ENCODE peak calls at places on chromosomes 4 and X, in ten cellular contexts. V, R, O, J, P, D, T, Y, Q and S are unnamed samples.

GRCh38 chrX:149993989-149994388 is 55.7 kb upstream of the EOLA2 start:
- DNase-seq in Q (no peak), V (no peak), D (no peak), R (no peak), T (no peak), J (no peak), P (no peak), Y (no peak), O (no peak), S (no peak)

GRCh38 chrX:109350051-109350450 is 131.8 kb downstream of the GUCY2F start:
- DNase-seq in O (no peak), D (no peak), J (no peak), P (no peak), V (no peak), T (no peak), R (no peak), Q (no peak), Y (no peak), S (no peak)

GRCh38 chr4:40255722-40256281 is 59.0 kb downstream of the RHOH start:
- DNase-seq in V (no peak), Q (no peak), J (peak; percentile 96), R (no peak), D (no peak), Y (no peak), P (no peak), T (no peak), O (no peak), S (no peak)

GRCh38 chr4:23717528-23718248 is 172.2 kb downstream of the PPARGC1A start:
- DNase-seq in J (peak; percentile 25), O (no peak), R (no peak), P (no peak), V (no peak), T (no peak), Q (peak; percentile 71), D (peak; percentile 10), Y (no peak), S (no peak)

GRCh38 chr4:5118091-5118786 is 67.0 kb downstream of the STK32B start:
- DNase-seq in J (no peak), O (no peak), P (no peak), V (no peak), T (no peak), Y (no peak), R (no peak), Q (no peak), D (no peak), S (no peak)

GRCh38 chrX:130197464-130197863 is 25.7 kb downstream of the RAB33A start:
- DNase-seq in Y (no peak), J (no peak), P (no peak), R (no peak), Q (no peak), V (no peak), D (no peak), T (no peak), O (no peak), S (no peak)

GRCh38 chrX:150074175-150074574 is 135.9 kb upstream of the EOLA2 start:
- DNase-seq in O (no peak), Q (no peak), D (no peak), Y (no peak), R (no peak), V (no peak), T (no peak), J (no peak), P (no peak), S (no peak)

GRCh38 chr4:158129649-158130048 is 43.2 kb downstream of the GASK1B start:
- DNase-seq in P (no peak), R (no peak), Q (no peak), O (no peak), V (no peak), J (no peak), Y (no peak), T (no peak), D (no peak), S (no peak)

GRCh38 chrX:66815227-66815626 is 176.3 kb upstream of the EDA2R start:
- DNase-seq in T (no peak), P (no peak), Y (no peak), V (no peak), D (no peak), J (no peak), Q (no peak), R (no peak), O (no peak), S (no peak)

GRCh38 chr4:186807809-186808634 is 84.4 kb upstream of the FAT1 start:
- DNase-seq in T (no peak), V (no peak), Y (no peak), P (no peak), R (no peak), Q (no peak), O (no peak), D (no peak), J (no peak), S (no peak)

GRCh38 chr4:114326358-114326757 is 272.2 kb upstream of the UGT8 start:
- DNase-seq in R (no peak), D (no peak), V (no peak), Y (no peak), T (no peak), J (no peak), Q (no peak), O (no peak), P (no peak), S (no peak)

GRCh38 chr4:5592272-5592671 is 116.1 kb downstream of the EVC2 start:
- DNase-seq in R (no peak), D (no peak), Y (no peak), P (no peak), J (no peak), Q (no peak), V (no peak), O (no peak), T (no peak), S (no peak)

GRCh38 chr4:155972098-155972497 is 18.4 kb upstream of the CTSO start:
- DNase-seq in R (no peak), T (no peak), P (no peak), Y (no peak), O (no peak), D (no peak), V (no peak), Q (no peak), J (peak; percentile 35), S (no peak)

GRCh38 chr4:54540931-54541330 is 116.8 kb upstream of the KIT start:
- DNase-seq in D (no peak), T (no peak), O (no peak), R (no peak), J (no peak), P (no peak), V (no peak), Y (no peak), Q (no peak), S (no peak)

GRCh38 chr4:54543088-54543795 is 114.5 kb upstream of the KIT start:
- DNase-seq in Q (no peak), P (no peak), O (no peak), V (no peak), Y (no peak), T (no peak), D (no peak), J (no peak), R (no peak), S (no peak)

GRCh38 chr4:54541426-54542118 is 116.2 kb upstream of the KIT start:
- DNase-seq in T (no peak), R (no peak), J (no peak), Q (peak; percentile 46), V (no peak), O (no peak), Y (no peak), D (no peak), P (no peak), S (no peak)

GRCh38 chr4:54542119-54542438 is 115.7 kb upstream of the KIT start:
- DNase-seq in R (no peak), Y (no peak), O (no peak), V (no peak), P (no peak), D (no peak), J (no peak), Q (no peak), T (no peak), S (no peak)

DNA sequence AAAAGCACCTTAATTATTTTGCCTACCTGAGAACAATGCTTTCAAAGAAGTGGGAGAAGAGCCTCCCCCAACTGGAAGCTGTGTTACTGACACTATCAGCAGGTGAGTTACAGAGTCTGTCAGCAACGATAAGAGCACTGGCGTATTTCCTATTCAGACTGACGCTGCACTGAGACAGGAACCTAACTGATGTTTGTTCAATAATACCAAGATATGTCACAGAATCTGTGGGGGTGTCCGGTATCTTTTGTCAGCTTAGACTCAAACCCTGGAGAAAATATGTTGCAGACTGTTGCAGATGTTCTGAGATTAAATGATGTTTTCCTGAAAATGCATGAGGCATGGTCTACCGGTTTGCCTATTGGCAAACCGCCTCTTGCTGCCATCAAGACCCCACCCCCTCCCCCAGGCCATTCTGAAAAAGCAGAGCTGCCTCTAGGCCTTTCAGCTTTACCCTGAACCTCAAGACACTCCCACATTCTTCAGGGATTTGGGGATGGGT is 115.2 kb upstream of the KIT start:
- DNase-seq in T (no peak), D (no peak), Q (peak; percentile 82), P (no peak), O (no peak), V (no peak), J (no peak), Y (no peak), R (no peak), S (no peak)
- TF ChIP-seq EP300 in T (no peak), D (no peak), Q (peak; percentile 96), P (no peak), O (no peak), V (no peak), J (no peak), Y (no peak), R (no peak), S (no peak)

DNA sequence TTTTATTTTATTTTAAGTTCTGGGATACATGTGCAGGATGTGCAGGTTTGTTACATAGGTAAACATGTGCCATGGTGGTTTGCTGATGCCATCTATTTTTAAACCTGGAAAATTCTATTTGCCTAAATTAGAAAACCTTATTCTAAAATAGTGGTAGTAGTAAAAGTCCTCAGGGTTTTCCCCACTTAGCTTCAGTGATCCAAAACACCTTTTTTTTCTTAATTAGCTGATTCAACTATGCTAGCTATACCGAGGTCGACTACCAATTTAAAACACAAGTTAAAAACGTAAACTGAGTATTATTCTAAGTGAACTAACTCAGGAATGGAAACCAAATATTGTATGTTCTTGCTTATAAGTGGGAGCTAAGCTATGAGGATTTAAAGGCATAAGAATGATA is 70.0 kb upstream of the IL13RA1 start:
- DNase-seq in P (no peak), R (no peak), Q (no peak), Y (no peak), T (no peak), O (no peak), D (no peak), V (no peak), J (no peak), S (no peak)
- TF ChIP-seq EP300 in P (no peak), R (no peak), Q (no peak), Y (no peak), T (no peak), O (no peak), D (no peak), V (no peak), J (no peak), S (no peak)

GRCh38 chr4:129362685-129363274 is 266.8 kb downstream of the C4orf33 start:
- DNase-seq in R (no peak), O (peak; percentile 54), D (peak; percentile 51), Y (peak; percentile 45), V (no peak), T (peak; percentile 63), P (no peak), J (peak; percentile 63), Q (peak; percentile 56), S (peak; percentile 22)
- TF ChIP-seq EP300 in R (no peak), O (no peak), D (no peak), Y (no peak), V (no peak), T (no peak), P (no peak), J (no peak), Q (no peak), S (no peak)

GRCh38 chr4:38533024-38533556 is 130.9 kb upstream of the KLF3 start:
- DNase-seq in T (no peak), R (no peak), V (no peak), Q (no peak), P (no peak), Y (no peak), O (no peak), J (no peak), D (no peak), S (no peak)
- TF ChIP-seq EP300 in T (no peak), R (no peak), V (no peak), Q (no peak), P (no peak), Y (no peak), O (no peak), J (no peak), D (no peak), S (no peak)